ENCODE peak calls at places on chromosomes 3 and 15, in nine cellular contexts. One of them, this sample, is unnamed.
A peak's percentile ranks its signal among the peaks of the same experiment; 100 is the strongest.

GRCh38 chr3:190883973-190884832 is 21.7 kb upstream of the GMNC start:
- DNase-seq in GM04504: peak; percentile 37
- DNase-seq in A172: peak; percentile 58
- DNase-seq in CD8-positive, alpha-beta memory T cell: no peak
- DNase-seq in right cardiac atrium: peak; percentile 19
- DNase-seq in uterus: peak; percentile 18
- DNase-seq in SK-N-SH: peak; percentile 36
- DNase-seq in NCI-H446 treated with DMSO at 0.1 percent for 48 hours: peak; percentile 41
- DNase-seq in heart left ventricle: no peak
- DNase-seq in this sample: peak; percentile 29

GRCh38 chr3:184129012-184129411 is 6.1 kb upstream of the EIF2B5 start:
- DNase-seq in uterus: no peak
- DNase-seq in GM04504: no peak
- DNase-seq in right cardiac atrium: no peak
- DNase-seq in NCI-H446 treated with DMSO at 0.1 percent for 48 hours: no peak
- DNase-seq in SK-N-SH: peak; percentile 44
- DNase-seq in CD8-positive, alpha-beta memory T cell: no peak
- DNase-seq in heart left ventricle: no peak
- DNase-seq in A172: peak; percentile 39
- DNase-seq in this sample: no peak

GRCh38 chr3:36738701-36739100 is 25.7 kb downstream of the DCLK3 start:
- DNase-seq in right cardiac atrium: peak; percentile 43
- DNase-seq in A172: no peak
- DNase-seq in GM04504: no peak
- DNase-seq in SK-N-SH: no peak
- DNase-seq in NCI-H446 treated with DMSO at 0.1 percent for 48 hours: no peak
- DNase-seq in CD8-positive, alpha-beta memory T cell: no peak
- DNase-seq in uterus: no peak
- DNase-seq in heart left ventricle: peak; percentile 77
- DNase-seq in this sample: peak; percentile 84

GRCh38 chr3:36095238-36095637 is 285.1 kb upstream of the STAC start:
- DNase-seq in uterus: no peak
- DNase-seq in heart left ventricle: no peak
- DNase-seq in CD8-positive, alpha-beta memory T cell: no peak
- DNase-seq in GM04504: no peak
- DNase-seq in A172: no peak
- DNase-seq in right cardiac atrium: no peak
- DNase-seq in NCI-H446 treated with DMSO at 0.1 percent for 48 hours: no peak
- DNase-seq in SK-N-SH: no peak
- DNase-seq in this sample: no peak

GRCh38 chr3:10940106-10940505 is 52.4 kb upstream of the SLC6A1 start:
- DNase-seq in GM04504: no peak
- DNase-seq in A172: no peak
- DNase-seq in right cardiac atrium: no peak
- DNase-seq in SK-N-SH: no peak
- DNase-seq in NCI-H446 treated with DMSO at 0.1 percent for 48 hours: no peak
- DNase-seq in uterus: no peak
- DNase-seq in heart left ventricle: peak; percentile 16
- DNase-seq in CD8-positive, alpha-beta memory T cell: no peak
- DNase-seq in this sample: no peak

GRCh38 chr3:14213066-14213774 is 34.6 kb downstream of the LSM3 start:
- DNase-seq in CD8-positive, alpha-beta memory T cell: no peak
- DNase-seq in A172: no peak
- DNase-seq in heart left ventricle: no peak
- DNase-seq in NCI-H446 treated with DMSO at 0.1 percent for 48 hours: no peak
- DNase-seq in right cardiac atrium: no peak
- DNase-seq in SK-N-SH: no peak
- DNase-seq in GM04504: no peak
- DNase-seq in uterus: no peak
- DNase-seq in this sample: no peak

GRCh38 chr3:113532698-113533533 is 561 bp downstream of the SIDT1 start:
- DNase-seq in A172: no peak
- DNase-seq in NCI-H446 treated with DMSO at 0.1 percent for 48 hours: no peak
- DNase-seq in CD8-positive, alpha-beta memory T cell: no peak
- DNase-seq in SK-N-SH: peak; percentile 79
- DNase-seq in GM04504: no peak
- DNase-seq in right cardiac atrium: peak; percentile 28
- DNase-seq in heart left ventricle: no peak
- DNase-seq in uterus: no peak
- DNase-seq in this sample: peak; percentile 15

GRCh38 chr15:70093070-70093469 is 4.6 kb downstream of the TLE3 start:
- DNase-seq in GM04504: no peak
- DNase-seq in SK-N-SH: no peak
- DNase-seq in uterus: no peak
- DNase-seq in heart left ventricle: no peak
- DNase-seq in right cardiac atrium: no peak
- DNase-seq in A172: no peak
- DNase-seq in CD8-positive, alpha-beta memory T cell: no peak
- DNase-seq in NCI-H446 treated with DMSO at 0.1 percent for 48 hours: no peak
- DNase-seq in this sample: no peak

GRCh38 chr3:42739401-42740158 is 33.5 kb downstream of the CCDC13 start:
- DNase-seq in SK-N-SH: no peak
- DNase-seq in uterus: no peak
- DNase-seq in A172: no peak
- DNase-seq in CD8-positive, alpha-beta memory T cell: no peak
- DNase-seq in GM04504: no peak
- DNase-seq in right cardiac atrium: peak; percentile 81
- DNase-seq in NCI-H446 treated with DMSO at 0.1 percent for 48 hours: no peak
- DNase-seq in heart left ventricle: peak; percentile 96
- DNase-seq in this sample: peak; percentile 85

GRCh38 chr15:58551764-58552504 is 120.1 kb downstream of the LIPC start:
- DNase-seq in heart left ventricle: no peak
- DNase-seq in CD8-positive, alpha-beta memory T cell: no peak
- DNase-seq in uterus: no peak
- DNase-seq in GM04504: peak; percentile 85
- DNase-seq in NCI-H446 treated with DMSO at 0.1 percent for 48 hours: no peak
- DNase-seq in A172: peak; percentile 80
- DNase-seq in right cardiac atrium: peak; percentile 45
- DNase-seq in SK-N-SH: no peak
- DNase-seq in this sample: no peak

GRCh38 chr3:39149059-39149455 is 4.3 kb downstream of the CSRNP1 start:
- DNase-seq in SK-N-SH: no peak
- DNase-seq in NCI-H446 treated with DMSO at 0.1 percent for 48 hours: no peak
- DNase-seq in heart left ventricle: no peak
- DNase-seq in right cardiac atrium: no peak
- DNase-seq in uterus: no peak
- DNase-seq in GM04504: no peak
- DNase-seq in A172: no peak
- DNase-seq in CD8-positive, alpha-beta memory T cell: no peak
- DNase-seq in this sample: no peak

GRCh38 chr3:16784958-16785357 is 99.8 kb upstream of the PLCL2 start:
- DNase-seq in right cardiac atrium: no peak
- DNase-seq in SK-N-SH: no peak
- DNase-seq in heart left ventricle: no peak
- DNase-seq in GM04504: no peak
- DNase-seq in NCI-H446 treated with DMSO at 0.1 percent for 48 hours: no peak
- DNase-seq in A172: no peak
- DNase-seq in uterus: no peak
- DNase-seq in CD8-positive, alpha-beta memory T cell: no peak
- DNase-seq in this sample: no peak

GRCh38 chr3:4750306-4751056 is 228.8 kb upstream of the BHLHE40 start:
- DNase-seq in SK-N-SH: no peak
- DNase-seq in GM04504: no peak
- DNase-seq in heart left ventricle: peak; percentile 44
- DNase-seq in uterus: peak; percentile 68
- DNase-seq in NCI-H446 treated with DMSO at 0.1 percent for 48 hours: no peak
- DNase-seq in right cardiac atrium: no peak
- DNase-seq in A172: peak; percentile 83
- DNase-seq in CD8-positive, alpha-beta memory T cell: no peak
- DNase-seq in this sample: peak; percentile 60

GRCh38 chr3:144947895-144948294 is 976.3 kb downstream of the DIPK2A start:
- DNase-seq in A172: no peak
- DNase-seq in uterus: no peak
- DNase-seq in heart left ventricle: no peak
- DNase-seq in right cardiac atrium: no peak
- DNase-seq in CD8-positive, alpha-beta memory T cell: no peak
- DNase-seq in NCI-H446 treated with DMSO at 0.1 percent for 48 hours: no peak
- DNase-seq in SK-N-SH: no peak
- DNase-seq in GM04504: no peak
- DNase-seq in this sample: no peak

GRCh38 chr15:71182522-71182921 is 67.3 kb downstream of the THSD4 start:
- DNase-seq in CD8-positive, alpha-beta memory T cell: no peak
- DNase-seq in A172: no peak
- DNase-seq in uterus: no peak
- DNase-seq in GM04504: no peak
- DNase-seq in heart left ventricle: no peak
- DNase-seq in SK-N-SH: no peak
- DNase-seq in NCI-H446 treated with DMSO at 0.1 percent for 48 hours: no peak
- DNase-seq in right cardiac atrium: no peak
- DNase-seq in this sample: no peak

GRCh38 chr3:15690250-15690649 is 88.7 kb downstream of the BTD start:
- DNase-seq in A172: no peak
- DNase-seq in SK-N-SH: no peak
- DNase-seq in GM04504: no peak
- DNase-seq in uterus: no peak
- DNase-seq in NCI-H446 treated with DMSO at 0.1 percent for 48 hours: no peak
- DNase-seq in CD8-positive, alpha-beta memory T cell: no peak
- DNase-seq in heart left ventricle: no peak
- DNase-seq in right cardiac atrium: no peak
- DNase-seq in this sample: no peak

GRCh38 chr3:3708769-3709115 is 90.5 kb upstream of the LRRN1 start:
- DNase-seq in GM04504: no peak
- DNase-seq in right cardiac atrium: no peak
- DNase-seq in CD8-positive, alpha-beta memory T cell: no peak
- DNase-seq in SK-N-SH: no peak
- DNase-seq in uterus: no peak
- DNase-seq in NCI-H446 treated with DMSO at 0.1 percent for 48 hours: no peak
- DNase-seq in A172: no peak
- DNase-seq in heart left ventricle: no peak
- DNase-seq in this sample: no peak

GRCh38 chr15:83784975-83785374 is 131.1 kb downstream of the ADAMTSL3 start:
- DNase-seq in A172: peak; percentile 29
- DNase-seq in right cardiac atrium: no peak
- DNase-seq in GM04504: no peak
- DNase-seq in CD8-positive, alpha-beta memory T cell: no peak
- DNase-seq in uterus: no peak
- DNase-seq in NCI-H446 treated with DMSO at 0.1 percent for 48 hours: no peak
- DNase-seq in SK-N-SH: no peak
- DNase-seq in heart left ventricle: no peak
- DNase-seq in this sample: no peak

GRCh38 chr3:70716832-70717231 is 404.4 kb upstream of the MDFIC2 start:
- DNase-seq in A172: peak; percentile 4
- DNase-seq in uterus: peak; percentile 15
- DNase-seq in right cardiac atrium: peak; percentile 23
- DNase-seq in heart left ventricle: peak; percentile 34
- DNase-seq in GM04504: no peak
- DNase-seq in NCI-H446 treated with DMSO at 0.1 percent for 48 hours: no peak
- DNase-seq in CD8-positive, alpha-beta memory T cell: no peak
- DNase-seq in SK-N-SH: peak; percentile 3
- DNase-seq in this sample: peak; percentile 14

GRCh38 chr3:14199641-14200040 is 21.0 kb downstream of the LSM3 start:
- DNase-seq in right cardiac atrium: no peak
- DNase-seq in heart left ventricle: no peak
- DNase-seq in GM04504: no peak
- DNase-seq in uterus: no peak
- DNase-seq in NCI-H446 treated with DMSO at 0.1 percent for 48 hours: no peak
- DNase-seq in SK-N-SH: no peak
- DNase-seq in CD8-positive, alpha-beta memory T cell: no peak
- DNase-seq in A172: no peak
- DNase-seq in this sample: no peak

GRCh38 chr3:191963182-191963581 is 502.2 kb downstream of the PYDC2 start:
- DNase-seq in NCI-H446 treated with DMSO at 0.1 percent for 48 hours: no peak
- DNase-seq in SK-N-SH: no peak
- DNase-seq in heart left ventricle: no peak
- DNase-seq in uterus: no peak
- DNase-seq in right cardiac atrium: no peak
- DNase-seq in A172: peak; percentile 96
- DNase-seq in CD8-positive, alpha-beta memory T cell: no peak
- DNase-seq in GM04504: no peak
- DNase-seq in this sample: no peak

GRCh38 chr3:69439683-69440270 is 53.9 kb upstream of the FRMD4B start:
- DNase-seq in NCI-H446 treated with DMSO at 0.1 percent for 48 hours: no peak
- DNase-seq in CD8-positive, alpha-beta memory T cell: no peak
- DNase-seq in heart left ventricle: no peak
- DNase-seq in right cardiac atrium: no peak
- DNase-seq in uterus: no peak
- DNase-seq in GM04504: no peak
- DNase-seq in SK-N-SH: no peak
- DNase-seq in A172: peak; percentile 22
- DNase-seq in this sample: peak; percentile 13

This sample was measured in heart right ventricle.